ENCODE peak calls at places on chromosome 21, in seven cellular contexts. Q, A, N, X, B, T and O are unnamed samples.
A peak's percentile ranks its signal among the peaks of the same experiment; 100 is the strongest.

GRCh38 chr21:38254970-38255369 is 1.8 kb upstream of the KCNJ15 start:
- DNase-seq in Q (no peak), A (no peak), N (no peak), X (no peak), B (no peak), T (no peak), O (no peak)

GRCh38 chr21:38857152-38857825 is 51.6 kb downstream of the ETS2 start:
- DNase-seq in Q (no peak), A (peak; percentile 46), N (no peak), X (peak; percentile 32), B (peak; percentile 35), T (no peak), O (no peak)

GRCh38 chr21:45632165-45632896 is 11.2 kb upstream of the PCBP3 start:
- DNase-seq in Q (no peak), A (no peak), N (peak; percentile 85), X (no peak), B (no peak), T (no peak), O (no peak)

GRCh38 chr21:16070207-16070651 is 340.4 kb downstream of the USP25 start:
- DNase-seq in Q (no peak), A (peak; percentile 5), N (no peak), X (no peak), B (no peak), T (no peak), O (no peak)

GRCh38 chr21:16424331-16424749 is 694.6 kb downstream of the USP25 start:
- DNase-seq in Q (peak; percentile 26), A (no peak), N (no peak), X (no peak), B (no peak), T (no peak), O (peak; percentile 46)

GRCh38 chr21:45916011-45916840 is 65.3 kb upstream of the COL6A1 start:
- DNase-seq in Q (no peak), A (no peak), N (no peak), X (no peak), B (no peak), T (no peak), O (no peak)

GRCh38 chr21:35149698-35150097 is 100.6 kb upstream of the RUNX1 start:
- DNase-seq in Q (no peak), A (no peak), N (no peak), X (no peak), B (no peak), T (no peak), O (peak; percentile 54)

GRCh38 chr21:37071561-37072238 is 1.2 kb downstream of the PIGP start:
- DNase-seq in Q (peak; percentile 89), A (peak; percentile 1), N (peak; percentile 17), X (peak; percentile 37), B (peak; percentile 47), T (no peak), O (peak; percentile 78)

GRCh38 chr21:36647279-36648093 is 51.4 kb upstream of the SIM2 start:
- DNase-seq in Q (peak; percentile 38), A (no peak), N (no peak), X (no peak), B (no peak), T (no peak), O (peak; percentile 77)

GRCh38 chr21:46639489-46640386 is 4.3 kb downstream of the PRMT2 start:
- DNase-seq in Q (peak; percentile 49), A (no peak), N (peak; percentile 11), X (no peak), B (no peak), T (no peak), O (peak; percentile 50)

GRCh38 chr21:28266061-28266460 is 726.6 kb downstream of the LTN1 start:
- DNase-seq in Q (peak; percentile 42), A (no peak), N (no peak), X (no peak), B (no peak), T (no peak), O (no peak)

GRCh38 chr21:33924766-33925100 is 9.1 kb upstream of the ATP5PO start:
- DNase-seq in Q (no peak), A (no peak), N (no peak), X (peak; percentile 13), B (no peak), T (no peak), O (no peak)

GRCh38 chr21:25528511-25528910 is 78.8 kb downstream of the MRPL39 start:
- DNase-seq in Q (no peak), A (no peak), N (no peak), X (no peak), B (no peak), T (no peak), O (no peak)

GRCh38 chr21:35019631-35020032 is 29.5 kb downstream of the RUNX1 start:
- DNase-seq in Q (no peak), A (no peak), N (no peak), X (no peak), B (no peak), T (no peak), O (no peak)

GRCh38 chr21:34204481-34205439 is 131.4 kb downstream of the MRPS6 start:
- DNase-seq in Q (no peak), A (no peak), N (no peak), X (no peak), B (no peak), T (no peak), O (peak; percentile 43)

GRCh38 chr21:16794944-16795343 is 717.9 kb upstream of the CXADR start:
- DNase-seq in Q (peak; percentile 86), A (no peak), N (no peak), X (no peak), B (no peak), T (peak; percentile 71), O (peak; percentile 97)

GRCh38 chr21:41745971-41746743 is 20.7 kb downstream of the RIPK4 start:
- DNase-seq in Q (no peak), A (no peak), N (peak; percentile 39), X (peak; percentile 54), B (no peak), T (no peak), O (no peak)
- TF ChIP-seq CTCF in Q (no peak), A (no peak), N (peak; percentile 61), X (peak; percentile 57), B (no peak), T (no peak), O (no peak)

GRCh38 chr21:40853956-40854688 is 7.2 kb upstream of the DSCAM start:
- DNase-seq in Q (no peak), A (no peak), N (no peak), X (no peak), B (peak; percentile 26), T (no peak), O (no peak)
- H3K4me3 ChIP-seq in Q (no peak overlapping the region), A (no peak overlapping the region), N (no peak overlapping the region), X (no peak overlapping the region), B (no peak overlapping the region), T (no peak overlapping the region), O (no peak overlapping the region)

GRCh38 chr21:27213328-27213727 is 246.4 kb upstream of the ADAMTS5 start:
- DNase-seq in Q (peak; percentile 57), A (peak; percentile 45), N (no peak), X (no peak), B (no peak), T (no peak), O (peak; percentile 72)
- TF ChIP-seq CTCF in Q (peak; percentile 31), A (peak; percentile 40), N (no peak), X (no peak), B (peak; percentile 16), T (peak; percentile 56), O (peak; percentile 69)

GRCh38 chr21:29297483-29298347 is 1.0 kb upstream of the BACH1 start:
- DNase-seq in Q (no peak), A (no peak), N (no peak), X (no peak), B (no peak), T (no peak), O (no peak)
- H3K4me3 ChIP-seq in Q (peak overlapping the region; percentile 42), A (peak overlapping the region; percentile 69), N (peak overlapping the region; percentile 71), X (peak overlapping the region; percentile 74), B (peak overlapping the region; percentile 52), T (peak overlapping the region; percentile 58), O (peak overlapping the region; percentile 56)

DNA sequence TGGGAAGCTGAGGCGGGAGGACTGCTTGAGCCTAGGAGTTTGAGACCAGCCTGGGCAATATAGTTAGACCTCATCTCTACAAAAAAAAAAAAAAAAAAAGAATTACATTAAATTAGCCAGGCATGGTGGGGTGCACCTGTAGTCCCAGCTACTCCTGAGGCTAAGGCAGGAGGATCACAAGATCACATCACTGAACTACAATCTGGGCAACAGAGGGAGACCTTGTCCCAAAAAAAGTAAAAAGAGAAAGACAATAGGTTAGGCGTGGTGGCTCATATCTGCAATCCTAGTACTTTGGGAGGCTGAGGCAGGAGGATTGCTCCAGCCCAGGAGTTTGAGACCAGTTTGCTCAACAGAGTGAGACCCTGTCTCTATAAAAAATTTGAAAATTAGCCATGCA is 130.3 kb downstream of the TIAM1 start:
- DNase-seq in Q (no peak), A (no peak), N (no peak), X (no peak), B (no peak), T (no peak), O (no peak)
- TF ChIP-seq CTCF in Q (no peak), A (no peak), N (no peak), X (no peak), B (no peak), T (peak; percentile 23), O (peak; percentile 9)

DNA sequence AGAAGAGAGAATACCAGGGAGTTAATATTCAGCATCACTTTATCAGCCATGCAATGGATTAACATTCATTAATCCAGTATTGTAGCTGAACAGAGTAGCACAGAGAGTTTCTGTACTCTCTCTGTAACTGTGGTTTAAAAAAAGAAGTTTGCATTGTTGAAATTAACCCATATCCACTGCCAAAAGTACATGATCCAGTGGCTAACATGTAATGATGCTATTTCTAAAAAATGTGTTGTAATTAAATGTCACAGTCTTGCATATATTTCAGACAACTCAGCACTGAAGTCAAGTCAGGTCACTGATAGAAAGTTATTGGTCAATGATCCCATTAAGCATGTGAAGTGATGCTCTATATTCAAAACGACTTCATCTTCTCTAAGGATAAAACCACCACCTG is 141.3 kb downstream of the NRIP1 start:
- DNase-seq in Q (peak; percentile 69), A (no peak), N (no peak), X (no peak), B (no peak), T (no peak), O (peak; percentile 47)
- H3K4me3 ChIP-seq in Q (no peak overlapping the region), A (no peak overlapping the region), N (no peak overlapping the region), X (no peak overlapping the region), B (no peak overlapping the region), T (no peak overlapping the region), O (no peak overlapping the region)

DNA sequence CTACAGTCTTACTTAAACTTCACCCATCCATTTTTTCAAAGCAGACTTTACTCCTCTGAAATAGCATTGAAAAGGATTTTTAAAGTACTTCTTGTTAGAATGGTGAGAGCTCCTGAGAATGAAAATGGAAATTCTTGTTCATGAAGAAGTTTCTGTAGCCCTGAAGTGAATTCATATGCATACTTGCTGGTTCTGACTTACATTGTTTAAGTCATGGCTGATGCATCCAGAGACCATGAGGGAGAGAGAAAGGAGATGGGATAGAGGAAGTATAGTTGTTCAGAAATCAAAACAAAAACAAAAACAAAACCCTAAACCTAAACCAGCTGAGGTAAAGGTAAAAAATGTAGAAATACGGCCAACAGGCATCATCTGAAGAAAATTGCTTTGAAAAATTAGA is 27.1 kb upstream of the SAMSN1 start:
- DNase-seq in Q (no peak), A (no peak), N (no peak), X (no peak), B (no peak), T (no peak), O (no peak)
- TF ChIP-seq CTCF in Q (no peak), A (no peak), N (no peak), X (no peak), B (no peak), T (no peak), O (no peak)